ENCODE peak calls at places on chromosomes 16 and 17, in six cellular contexts. E is pancreas, U is amygdala, B is C1 segment of cervical spinal cord, W is left colon, D is GM10248. C is an unnamed sample.
A peak's percentile ranks its signal among the peaks of the same experiment; 100 is the strongest.

GRCh38 chr17:77571562-77571981 is 386.9 kb upstream of the TNRC6C start:
- DNase-seq in U (peak; percentile 27), B (no peak), E (no peak), W (no peak), D (no peak), C (no peak)

GRCh38 chr17:66413564-66414520 is 111.4 kb downstream of the PRKCA start:
- DNase-seq in D (no peak), E (no peak), U (no peak), W (no peak), B (no peak), C (no peak)

GRCh38 chr17:64120159-64120558 is 9.8 kb downstream of the ERN1 start:
- DNase-seq in D (no peak), B (no peak), U (no peak), W (no peak), E (no peak), C (no peak)

GRCh38 chr16:58385218-58385773 is 7.0 kb upstream of the GINS3 start:
- DNase-seq in U (no peak), W (no peak), B (no peak), E (no peak), D (no peak), C (no peak)

GRCh38 chr17:12041316-12041715 is 20.6 kb downstream of the MAP2K4 start:
- DNase-seq in W (no peak), E (no peak), B (no peak), U (no peak), D (no peak), C (no peak)

GRCh38 chr16:85389679-85390470 is 223.2 kb upstream of the GSE1 start:
- DNase-seq in U (no peak), B (no peak), E (peak; percentile 24), W (peak; percentile 26), D (no peak), C (no peak)

GRCh38 chr16:60027351-60027750 is 1293.2 kb upstream of the GOT2 start:
- DNase-seq in E (no peak), D (no peak), U (no peak), W (no peak), B (no peak), C (no peak)

GRCh38 chr17:65733314-65733713 is 171.9 kb upstream of the AXIN2 start:
- DNase-seq in U (no peak), E (no peak), W (no peak), B (no peak), D (no peak), C (no peak)

GRCh38 chr17:78818932-78819331 is 21.7 kb downstream of the USP36 start:
- DNase-seq in U (no peak), B (no peak), D (no peak), W (no peak), E (peak; percentile 1), C (no peak)

GRCh38 chr16:55489956-55490265 is 10.9 kb downstream of the MMP2 start:
- DNase-seq in E (no peak), B (no peak), W (no peak), D (no peak), U (no peak), C (no peak)

GRCh38 chr17:43986225-43986981 is 18.0 kb upstream of the NAGS start:
- DNase-seq in E (no peak), U (peak; percentile 12), B (no peak), W (no peak), D (no peak), C (no peak)

GRCh38 chr17:45405250-45406086 is 27.2 kb downstream of the ARHGAP27 start:
- DNase-seq in U (no peak), D (no peak), B (no peak), E (no peak), W (peak; percentile 93), C (no peak)

GRCh38 chr16:72649254-72649944 is 398.5 kb downstream of the ZFHX3 start:
- DNase-seq in E (no peak), D (no peak), W (no peak), B (no peak), U (no peak), C (no peak)

GRCh38 chr17:7132511-7133094 is 18.0 kb upstream of the ASGR2 start:
- DNase-seq in D (peak; percentile 81), U (no peak), B (no peak), E (no peak), W (no peak), C (no peak)

GRCh38 chr17:63983326-63983725 is 10.6 kb upstream of the SCN4A start:
- DNase-seq in E (no peak), D (no peak), W (no peak), U (no peak), B (no peak), C (no peak)

GRCh38 chr17:34146440-34147043 is 108.5 kb upstream of the CCL2 start:
- DNase-seq in D (peak; percentile 61), B (no peak), U (no peak), E (peak; percentile 89), W (peak; percentile 38), C (no peak)

GRCh38 chr17:34644941-34645550 is 65.7 kb downstream of the TMEM132E start:
- DNase-seq in D (no peak), B (no peak), W (no peak), E (no peak), U (no peak), C (no peak)

GRCh38 chr16:88634141-88634993 is 4.0 kb upstream of the IL17C start:
- DNase-seq in E (peak; percentile 74), D (peak; percentile 83), U (no peak), B (no peak), W (peak; percentile 69), C (no peak)

GRCh38 chr16:12289175-12290063 is 312.9 kb downstream of the SNX29 start:
- DNase-seq in U (no peak), D (no peak), B (no peak), E (no peak), W (peak; percentile 48), C (no peak)

GRCh38 chr16:10616744-10617640 is 36.6 kb upstream of the EMP2 start:
- DNase-seq in D (no peak), W (peak; percentile 84), B (no peak), E (no peak), U (peak; percentile 30), C (peak; percentile 28)

GRCh38 chr17:245611-246010 is 64.2 kb upstream of the DOC2B start:
- DNase-seq in B (no peak), E (peak; percentile 71), U (no peak), W (peak; percentile 17), D (no peak), C (no peak)

GRCh38 chr16:81527477-81528178 is 83.0 kb downstream of the CMIP start:
- DNase-seq in D (no peak), W (no peak), E (no peak), B (no peak), U (no peak), C (peak; percentile 50)

GRCh38 chr17:31269597-31269996 is 27.4 kb downstream of the OMG start:
- DNase-seq in W (no peak), E (no peak), B (peak; percentile 7), U (no peak), D (no peak), C (no peak)

GRCh38 chr16:88619859-88620655 is 18.3 kb upstream of the IL17C start:
- DNase-seq in U (no peak), B (no peak), D (no peak), E (no peak), W (no peak), C (no peak)

GRCh38 chr17:59752446-59752845 is 45.0 kb downstream of the VMP1 start:
- DNase-seq in W (no peak), U (no peak), B (no peak), D (no peak), E (no peak), C (no peak)

GRCh38 chr16:24257965-24258364 is 1.8 kb downstream of the CACNG3 start:
- DNase-seq in B (no peak), E (no peak), W (no peak), U (no peak), D (no peak), C (no peak)

GRCh38 chr16:75317101-75317522 is 65.7 kb upstream of the BCAR1 start:
- DNase-seq in D (peak; percentile 47), W (no peak), B (no peak), U (no peak), E (no peak), C (no peak)

GRCh38 chr16:2964416-2965223 is 545 bp downstream of the KREMEN2 start:
- DNase-seq in E (peak; percentile 84), W (peak; percentile 25), D (peak; percentile 88), U (no peak), B (no peak), C (no peak)

GRCh38 chr16:3879887-3880564 is 487 bp downstream of the CREBBP start:
- DNase-seq in W (peak; percentile 68), D (peak; percentile 81), U (peak; percentile 63), E (no peak), B (peak; percentile 20), C (no peak)

GRCh38 chr17:53006006-53006405 is 816.7 kb upstream of the KIF2B start:
- DNase-seq in W (no peak), U (no peak), D (no peak), E (no peak), B (no peak), C (no peak)

GRCh38 chr17:79627184-79627765 is 16.4 kb upstream of the RBFOX3 start:
- DNase-seq in W (peak; percentile 18), D (no peak), U (no peak), B (no peak), E (no peak), C (no peak)

GRCh38 chr16:31148281-31148728 is 1.6 kb downstream of the PRSS36 start:
- DNase-seq in B (no peak), E (peak; percentile 91), D (no peak), W (peak; percentile 87), U (no peak), C (no peak)

GRCh38 chr16:2977440-2977839 is 2.8 kb downstream of the PKMYT1 start:
- DNase-seq in U (peak; percentile 36), D (no peak), E (peak; percentile 96), B (peak; percentile 8), W (peak; percentile 65), C (peak; percentile 90)

GRCh38 chr17:21089145-21089544 is 37.6 kb upstream of the DHRS7B start:
- DNase-seq in B (no peak), W (no peak), E (no peak), D (no peak), U (no peak), C (no peak)

GRCh38 chr17:40699880-40700279 is 3.7 kb downstream of the KRT24 start:
- DNase-seq in B (no peak), D (no peak), U (no peak), W (no peak), E (no peak), C (no peak)

GRCh38 chr17:32497431-32498205 is 10.8 kb downstream of the CDK5R1 start:
- DNase-seq in D (no peak), E (no peak), W (no peak), U (no peak), B (no peak), C (no peak)

GRCh38 chr16:89581861-89582563 is 6.5 kb downstream of the CPNE7 start:
- DNase-seq in U (no peak), D (no peak), W (peak; percentile 73), E (no peak), B (no peak), C (peak; percentile 98)

GRCh38 chr17:33142703-33143299 is 150.3 kb downstream of the ASIC2 start:
- DNase-seq in E (no peak), D (no peak), W (no peak), B (no peak), U (no peak), C (peak; percentile 1)

C was measured in LNCaP clone FGC.